ENCODE peak calls at places on chromosomes 1 and 21, in four cellular contexts. P is HEK293T, G is K562, W is GM12878. Q is an unnamed sample.
A peak's percentile ranks its signal among the peaks of the same experiment; 100 is the strongest.

GRCh38 chr1:89167590-89168215 is 8.1 kb downstream of the GBP7 start:
- DNase-seq in G (no peak), P (no peak), W (no peak), Q (no peak)

GRCh38 chr1:40385437-40386310 is 12.1 kb downstream of the SMAP2 start:
- DNase-seq in W (peak; percentile 98), P (no peak), G (no peak), Q (no peak)

GRCh38 chr1:234912541-234913312 is 215.9 kb downstream of the TOMM20 start:
- DNase-seq in G (no peak), P (no peak), W (no peak), Q (no peak)

GRCh38 chr1:168628807-168629206 is 52.4 kb downstream of the XCL1 start:
- DNase-seq in W (no peak), G (no peak), P (no peak), Q (no peak)

GRCh38 chr1:193104496-193104905 is 713 bp downstream of the GLRX2 start:
- DNase-seq in P (peak; percentile 55), G (peak; percentile 47), W (no peak), Q (peak; percentile 23)

GRCh38 chr1:59673575-59674467 is 140.9 kb upstream of the HOOK1 start:
- DNase-seq in W (no peak), P (no peak), G (no peak), Q (no peak)

GRCh38 chr1:226990133-226990716 is 50.1 kb downstream of the COQ8A start:
- DNase-seq in G (peak; percentile 57), W (no peak), P (peak; percentile 17), Q (peak; percentile 28)

GRCh38 chr1:12230549-12231275 is 882 bp downstream of the VPS13D start:
- DNase-seq in G (peak; percentile 72), P (no peak), W (no peak), Q (peak; percentile 27)

GRCh38 chr1:28197682-28198415 is 21.4 kb upstream of the PTAFR start:
- DNase-seq in P (no peak), G (no peak), W (no peak), Q (no peak)

GRCh38 chr21:35635261-35635660 is 425.1 kb downstream of the SETD4 start:
- DNase-seq in W (no peak), P (no peak), G (no peak), Q (no peak)

GRCh38 chr1:87523466-87523865 is 194.8 kb downstream of the LMO4 start:
- DNase-seq in P (no peak), G (no peak), W (no peak), Q (no peak)

GRCh38 chr1:164417016-164417704 is 141.8 kb upstream of the PBX1 start:
- DNase-seq in W (no peak), P (no peak), G (no peak), Q (no peak)

GRCh38 chr21:20902998-20903397 is 95.2 kb upstream of the NCAM2 start:
- DNase-seq in P (no peak), W (no peak), G (no peak), Q (no peak)

GRCh38 chr1:171743014-171743870 is 1.4 kb upstream of the VAMP4 start:
- DNase-seq in W (no peak), P (no peak), G (no peak), Q (no peak)

GRCh38 chr1:36137776-36138175 is 11.5 kb downstream of the TRAPPC3 start:
- DNase-seq in W (no peak), P (no peak), G (no peak), Q (no peak)

GRCh38 chr1:153352523-153352922 is 3.9 kb upstream of the PGLYRP4 start:
- DNase-seq in G (peak; percentile 79), W (no peak), P (peak; percentile 81), Q (peak; percentile 52)

GRCh38 chr1:209038735-209039134 is 544.8 kb upstream of the CAMK1G start:
- DNase-seq in W (no peak), G (no peak), P (no peak), Q (no peak)

GRCh38 chr21:29697555-29698193 is 242.1 kb downstream of the GRIK1 start:
- DNase-seq in W (no peak), G (no peak), P (no peak), Q (no peak)

GRCh38 chr21:39105341-39105765 is 77.9 kb downstream of the PSMG1 start:
- DNase-seq in W (no peak), P (no peak), G (no peak), Q (peak; percentile 76)

GRCh38 chr21:17467392-17467791 is 45.5 kb upstream of the CXADR start:
- DNase-seq in P (no peak), W (no peak), G (no peak), Q (peak; percentile 27)

GRCh38 chr1:983736-984475 is 2.0 kb upstream of the PERM1 start:
- DNase-seq in W (no peak), G (peak; percentile 89), P (peak; percentile 78), Q (no peak)

GRCh38 chr1:212975607-212975918 is 25.2 kb downstream of the VASH2 start:
- DNase-seq in W (no peak), P (no peak), G (no peak), Q (no peak)

GRCh38 chr1:22286491-22286890 is 143.6 kb upstream of the WNT4 start:
- DNase-seq in W (no peak), P (no peak), G (peak; percentile 44), Q (no peak)

GRCh38 chr1:189429610-189430009 is 1048.1 kb downstream of the BRINP3 start:
- DNase-seq in W (no peak), P (peak; percentile 46), G (peak; percentile 7), Q (peak; percentile 53)

GRCh38 chr1:230215049-230215448 is 148.0 kb downstream of the GALNT2 start:
- DNase-seq in G (no peak), P (no peak), W (no peak), Q (peak; percentile 7)

GRCh38 chr1:9822897-9823692 is 670 bp downstream of the CLSTN1 start:
- DNase-seq in P (peak; percentile 38), G (peak; percentile 62), W (no peak), Q (no peak)

GRCh38 chr1:41005876-41006275 is 15.6 kb downstream of the SLFNL1 start:
- DNase-seq in P (no peak), G (no peak), W (peak; percentile 7), Q (no peak)

GRCh38 chr1:19087737-19088594 is 122.1 kb downstream of the UBR4 start:
- DNase-seq in P (no peak), W (peak; percentile 19), G (no peak), Q (no peak)

GRCh38 chr1:213720032-213720431 is 267.7 kb upstream of the PROX1 start:
- DNase-seq in G (no peak), W (no peak), P (no peak), Q (no peak)

DNA sequence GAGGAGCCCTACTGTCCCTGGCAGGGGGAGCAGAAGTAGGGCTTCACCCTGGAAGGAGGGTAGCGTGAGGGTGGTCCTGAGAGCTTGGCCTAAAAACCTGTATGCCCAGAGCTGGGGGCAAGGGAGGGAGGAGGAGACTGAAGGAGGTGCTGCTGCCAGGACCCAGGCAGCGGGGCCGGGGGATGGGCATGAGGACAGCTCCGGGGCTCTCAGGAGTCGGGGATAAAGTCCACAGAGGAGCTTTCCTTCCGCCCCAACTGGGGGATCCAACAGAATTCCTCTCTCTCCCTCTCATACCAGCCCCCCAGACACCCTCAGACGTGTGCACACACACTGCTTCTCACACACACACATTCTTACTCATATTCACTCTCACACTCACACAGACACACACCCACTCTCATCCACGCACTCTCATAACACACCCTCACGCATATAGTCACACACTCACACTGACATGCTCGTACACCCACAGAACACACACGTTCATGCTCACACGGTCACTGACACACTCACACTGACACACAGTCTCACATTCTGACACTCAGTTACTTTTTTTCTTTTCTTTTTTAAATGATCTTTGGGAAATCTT is 39.1 kb downstream of the SYF2 start:
- DNase-seq in G (no peak), W (no peak), P (no peak), Q (no peak)
- TF ChIP-seq FOXK2 in G (no peak), W (no peak), P (no peak), Q (no peak)

GRCh38 chr1:154989195-154989860 is 4.1 kb upstream of the LENEP start:
- DNase-seq in W (no peak), P (no peak), G (no peak), Q (no peak)

GRCh38 chr1:154987326-154987725 is 4.2 kb downstream of the FLAD1 start:
- DNase-seq in P (no peak), W (no peak), G (no peak), Q (no peak)

GRCh38 chr1:154988053-154988954 is 5.1 kb upstream of the LENEP start:
- DNase-seq in G (no peak), W (no peak), P (no peak), Q (no peak)

GRCh38 chr1:154982897-154983648 is at the start of gene FLAD1:
- DNase-seq in P (peak; percentile 99), G (peak; percentile 96), W (peak; percentile 100), Q (peak; percentile 99)

DNA sequence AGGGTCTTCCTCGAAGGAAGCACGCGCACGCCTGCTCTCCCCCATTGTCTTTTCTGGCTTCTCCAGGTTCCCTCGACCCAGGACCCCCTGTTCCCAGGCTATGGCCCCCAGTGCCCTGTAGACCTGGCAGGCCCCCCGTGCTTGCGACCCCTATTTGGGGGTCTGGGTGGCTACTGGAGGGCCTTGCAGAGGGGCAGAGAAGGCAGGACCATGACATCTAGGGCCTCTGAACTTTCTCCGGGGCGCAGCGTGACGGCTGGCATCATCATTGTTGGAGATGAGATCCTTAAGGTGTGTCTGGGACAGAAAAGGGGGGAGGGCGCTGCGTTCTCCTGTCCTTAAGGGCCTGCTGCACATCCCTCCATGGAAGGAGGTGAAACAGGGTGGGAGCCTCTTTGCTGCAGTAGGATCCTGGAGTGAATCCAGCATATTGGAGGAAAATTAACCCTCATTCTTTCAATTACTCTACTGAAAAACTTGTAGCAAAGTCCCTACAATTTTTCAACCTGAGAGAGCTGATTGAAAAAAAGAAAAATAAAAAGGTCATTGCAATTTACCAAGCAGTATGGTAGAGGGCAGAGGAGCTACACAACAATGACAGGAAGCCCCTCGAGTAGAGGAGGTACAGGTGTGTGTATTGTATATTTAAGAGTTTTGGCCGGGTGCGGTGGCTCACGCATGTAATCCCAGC is 777 bp downstream of the FLAD1 start:
- DNase-seq in G (no peak), W (no peak), P (no peak), Q (no peak)
- TF ChIP-seq FOXK2 in G (no peak), W (no peak), P (no peak), Q (no peak)

GRCh38 chr1:224621813-224622682 is 5.9 kb downstream of the CNIH3 start:
- DNase-seq in W (no peak), P (no peak), G (no peak), Q (no peak)
- TF ChIP-seq FOXK2 in W (no peak), P (no peak), G (no peak), Q (no peak)

DNA sequence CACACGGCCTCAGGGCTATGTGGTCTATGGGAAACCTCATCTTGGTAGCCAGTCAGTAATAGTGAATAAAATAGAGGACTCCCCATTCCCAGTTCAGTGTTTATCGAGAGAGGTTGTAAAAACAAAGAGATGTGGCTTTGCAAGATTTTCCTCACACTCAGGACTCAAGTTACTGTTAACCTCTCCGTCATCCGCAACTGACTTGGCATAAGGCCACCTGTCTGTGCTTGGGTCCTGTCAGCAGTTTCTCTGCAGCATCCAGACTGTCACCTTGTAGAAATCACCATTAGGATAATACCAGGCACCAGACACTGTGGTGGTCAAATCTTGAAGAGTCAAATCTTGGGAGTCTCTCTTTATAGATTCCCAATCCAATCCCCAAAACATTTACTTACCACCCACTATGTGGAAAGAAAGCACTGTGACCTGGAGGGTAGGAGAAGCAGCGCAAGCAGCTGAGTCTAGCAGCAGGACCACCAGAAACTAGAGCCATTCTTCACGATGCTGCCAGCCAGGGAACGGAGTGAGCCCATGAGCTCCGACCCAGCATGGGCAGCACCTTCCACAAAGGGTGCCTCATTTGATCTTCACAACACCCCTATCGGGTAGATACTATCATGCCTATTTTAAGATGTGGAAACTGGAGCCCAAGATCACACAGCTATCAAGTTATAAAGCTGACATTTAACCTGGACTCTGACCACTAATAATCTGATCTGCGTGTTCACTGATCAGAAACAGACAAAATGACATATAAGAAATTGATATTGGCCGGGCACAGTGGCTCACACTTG is 5.6 kb upstream of the GPR25 start:
- DNase-seq in W (no peak), G (no peak), P (no peak), Q (no peak)
- TF ChIP-seq FOXK2 in W (no peak), G (no peak), P (no peak), Q (no peak)

Q was measured in HepG2.